ENCODE peak calls at places on chromosomes 13 and 19, in ten cellular contexts. One of them, this sample, is unnamed. For H3K36me3, the result is how much of the 10 kb centered on the place peaks cover.

GRCh38 chr19:54949412-54949811 is 2.1 kb upstream of the NLRP7 start:
- DNase-seq in transverse colon: peak
- DNase-seq in uterus: no peak
- DNase-seq in IMR-90: no peak
- DNase-seq in Peyer's patch: no peak
- DNase-seq in prostate gland: no peak
- DNase-seq in suprapubic skin: no peak
- DNase-seq in stomach: no peak
- DNase-seq in tibial nerve: no peak
- DNase-seq in ovary: no peak
- DNase-seq in this sample: no peak

GRCh38 chr13:89380101-89380500 is 1708.9 kb downstream of the SLITRK5 start:
- DNase-seq in prostate gland: no peak
- DNase-seq in transverse colon: peak
- DNase-seq in uterus: no peak
- DNase-seq in stomach: peak
- DNase-seq in tibial nerve: no peak
- DNase-seq in Peyer's patch: no peak
- DNase-seq in IMR-90: no peak
- DNase-seq in suprapubic skin: no peak
- DNase-seq in ovary: no peak
- DNase-seq in this sample: no peak

GRCh38 chr13:58906329-58907007 is 1257.3 kb downstream of the DIAPH3 start:
- DNase-seq in uterus: no peak
- DNase-seq in Peyer's patch: no peak
- DNase-seq in transverse colon: no peak
- DNase-seq in ovary: no peak
- DNase-seq in stomach: no peak
- DNase-seq in prostate gland: no peak
- DNase-seq in tibial nerve: no peak
- DNase-seq in suprapubic skin: no peak
- DNase-seq in IMR-90: no peak
- DNase-seq in this sample: no peak

GRCh38 chr13:52067237-52067636 is 42.7 kb downstream of the UTP14C start:
- DNase-seq in uterus: no peak
- DNase-seq in IMR-90: no peak
- DNase-seq in transverse colon: no peak
- DNase-seq in tibial nerve: no peak
- DNase-seq in Peyer's patch: no peak
- DNase-seq in suprapubic skin: no peak
- DNase-seq in stomach: no peak
- DNase-seq in prostate gland: no peak
- DNase-seq in ovary: no peak
- DNase-seq in this sample: no peak

GRCh38 chr19:18871543-18871942 is 24.4 kb downstream of the CERS1 start:
- DNase-seq in suprapubic skin: no peak
- DNase-seq in IMR-90: no peak
- DNase-seq in tibial nerve: no peak
- DNase-seq in ovary: no peak
- DNase-seq in Peyer's patch: no peak
- DNase-seq in stomach: no peak
- DNase-seq in uterus: no peak
- DNase-seq in transverse colon: no peak
- DNase-seq in prostate gland: no peak
- DNase-seq in this sample: no peak

GRCh38 chr13:91747164-91747563 is 348.7 kb downstream of the GPC5 start:
- DNase-seq in Peyer's patch: no peak
- DNase-seq in prostate gland: no peak
- DNase-seq in IMR-90: no peak
- DNase-seq in tibial nerve: no peak
- DNase-seq in stomach: no peak
- DNase-seq in uterus: no peak
- DNase-seq in suprapubic skin: no peak
- DNase-seq in ovary: no peak
- DNase-seq in transverse colon: no peak
- DNase-seq in this sample: no peak

GRCh38 chr19:49801966-49802661 is 11.0 kb downstream of the FUZ start:
- DNase-seq in tibial nerve: peak
- DNase-seq in suprapubic skin: peak
- DNase-seq in ovary: peak
- DNase-seq in stomach: peak
- DNase-seq in transverse colon: peak
- DNase-seq in Peyer's patch: peak
- DNase-seq in IMR-90: peak
- DNase-seq in uterus: peak
- DNase-seq in prostate gland: peak
- DNase-seq in this sample: no peak

GRCh38 chr13:51396352-51396751 is 56.5 kb downstream of the INTS6 start:
- DNase-seq in Peyer's patch: no peak
- DNase-seq in ovary: no peak
- DNase-seq in prostate gland: no peak
- DNase-seq in IMR-90: peak
- DNase-seq in transverse colon: no peak
- DNase-seq in tibial nerve: no peak
- DNase-seq in suprapubic skin: no peak
- DNase-seq in stomach: no peak
- DNase-seq in uterus: no peak
- DNase-seq in this sample: no peak

GRCh38 chr13:33931397-33931987 is 113.5 kb downstream of the RFC3 start:
- DNase-seq in stomach: no peak
- DNase-seq in prostate gland: peak
- DNase-seq in uterus: no peak
- DNase-seq in Peyer's patch: no peak
- DNase-seq in IMR-90: peak
- DNase-seq in transverse colon: no peak
- DNase-seq in tibial nerve: no peak
- DNase-seq in suprapubic skin: no peak
- DNase-seq in ovary: no peak
- DNase-seq in this sample: no peak

GRCh38 chr19:7607874-7608560 is 12.4 kb downstream of the CAMSAP3 start:
- DNase-seq in suprapubic skin: no peak
- DNase-seq in stomach: no peak
- DNase-seq in transverse colon: no peak
- DNase-seq in tibial nerve: no peak
- DNase-seq in Peyer's patch: no peak
- DNase-seq in uterus: no peak
- DNase-seq in IMR-90: no peak
- DNase-seq in ovary: no peak
- DNase-seq in prostate gland: no peak
- DNase-seq in this sample: no peak

GRCh38 chr19:14081797-14082674 is 3.5 kb downstream of the C19orf67 start:
- DNase-seq in Peyer's patch: peak
- DNase-seq in stomach: peak
- DNase-seq in transverse colon: peak
- DNase-seq in uterus: peak
- DNase-seq in ovary: no peak
- DNase-seq in suprapubic skin: no peak
- DNase-seq in prostate gland: peak
- DNase-seq in tibial nerve: no peak
- DNase-seq in IMR-90: peak
- DNase-seq in this sample: no peak

GRCh38 chr13:107233541-107233940 is 665.6 kb upstream of the ARGLU1 start:
- DNase-seq in uterus: no peak
- DNase-seq in IMR-90: no peak
- DNase-seq in Peyer's patch: no peak
- DNase-seq in suprapubic skin: no peak
- DNase-seq in tibial nerve: no peak
- DNase-seq in prostate gland: no peak
- DNase-seq in transverse colon: no peak
- DNase-seq in stomach: no peak
- DNase-seq in ovary: no peak
- DNase-seq in this sample: no peak

GRCh38 chr13:112885242-112885781 is 83.7 kb upstream of the MCF2L start:
- DNase-seq in Peyer's patch: no peak
- DNase-seq in IMR-90: no peak
- DNase-seq in prostate gland: no peak
- DNase-seq in ovary: no peak
- DNase-seq in uterus: no peak
- DNase-seq in transverse colon: no peak
- DNase-seq in tibial nerve: no peak
- DNase-seq in stomach: no peak
- DNase-seq in suprapubic skin: no peak
- DNase-seq in this sample: no peak

GRCh38 chr19:56273563-56274117 is 1.1 kb downstream of the EDDM13 start:
- DNase-seq in ovary: no peak
- DNase-seq in stomach: no peak
- DNase-seq in prostate gland: no peak
- DNase-seq in suprapubic skin: no peak
- DNase-seq in Peyer's patch: no peak
- DNase-seq in IMR-90: peak
- DNase-seq in uterus: no peak
- DNase-seq in transverse colon: no peak
- DNase-seq in tibial nerve: no peak
- DNase-seq in this sample: no peak

DNA sequence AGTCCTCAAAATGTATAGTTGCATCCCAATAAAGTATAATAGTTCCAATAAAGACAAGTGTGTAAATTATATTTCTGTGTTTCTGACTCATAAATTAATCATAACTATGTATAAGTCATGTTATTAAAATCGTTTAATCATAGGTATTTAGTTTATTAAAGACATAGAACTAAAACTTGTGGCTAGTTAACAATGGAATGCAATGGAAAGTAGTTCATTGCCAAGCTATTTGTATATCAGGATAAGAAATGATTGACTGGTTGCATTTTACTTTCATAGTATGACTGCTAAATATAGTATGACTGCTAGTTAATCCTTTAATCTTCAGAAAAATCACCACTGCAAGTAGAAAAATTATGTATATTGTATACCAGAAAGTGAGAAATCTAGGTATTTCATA is 16.9 kb downstream of the COG3 start:
- DNase-seq in ovary: no peak
- DNase-seq in IMR-90: no peak
- DNase-seq in uterus: no peak
- DNase-seq in stomach: no peak
- DNase-seq in suprapubic skin: no peak
- DNase-seq in prostate gland: no peak
- DNase-seq in Peyer's patch: no peak
- DNase-seq in transverse colon: no peak
- DNase-seq in tibial nerve: no peak
- DNase-seq in this sample: no peak
- H3K36me3 ChIP-seq in ovary: under half
- H3K36me3 ChIP-seq in IMR-90: under half
- H3K36me3 ChIP-seq in uterus: under half
- H3K36me3 ChIP-seq in stomach: under half
- H3K36me3 ChIP-seq in suprapubic skin: under half
- H3K36me3 ChIP-seq in prostate gland: under half
- H3K36me3 ChIP-seq in Peyer's patch: half or more
- H3K36me3 ChIP-seq in transverse colon: under half
- H3K36me3 ChIP-seq in tibial nerve: under half
- H3K36me3 ChIP-seq in this sample: under half

GRCh38 chr13:99577934-99578917 is 77.0 kb downstream of the TM9SF2 start:
- DNase-seq in transverse colon: no peak
- DNase-seq in uterus: no peak
- DNase-seq in ovary: peak
- DNase-seq in prostate gland: no peak
- DNase-seq in tibial nerve: no peak
- DNase-seq in suprapubic skin: no peak
- DNase-seq in Peyer's patch: no peak
- DNase-seq in IMR-90: no peak
- DNase-seq in stomach: no peak
- DNase-seq in this sample: no peak
- H3K4me3 ChIP-seq in transverse colon: no peak
- H3K4me3 ChIP-seq in uterus: no peak
- H3K4me3 ChIP-seq in ovary: no peak
- H3K4me3 ChIP-seq in prostate gland: no peak
- H3K4me3 ChIP-seq in tibial nerve: no peak
- H3K4me3 ChIP-seq in suprapubic skin: no peak
- H3K4me3 ChIP-seq in Peyer's patch: no peak
- H3K4me3 ChIP-seq in IMR-90: no peak
- H3K4me3 ChIP-seq in stomach: no peak
- H3K4me3 ChIP-seq in this sample: no peak

DNA sequence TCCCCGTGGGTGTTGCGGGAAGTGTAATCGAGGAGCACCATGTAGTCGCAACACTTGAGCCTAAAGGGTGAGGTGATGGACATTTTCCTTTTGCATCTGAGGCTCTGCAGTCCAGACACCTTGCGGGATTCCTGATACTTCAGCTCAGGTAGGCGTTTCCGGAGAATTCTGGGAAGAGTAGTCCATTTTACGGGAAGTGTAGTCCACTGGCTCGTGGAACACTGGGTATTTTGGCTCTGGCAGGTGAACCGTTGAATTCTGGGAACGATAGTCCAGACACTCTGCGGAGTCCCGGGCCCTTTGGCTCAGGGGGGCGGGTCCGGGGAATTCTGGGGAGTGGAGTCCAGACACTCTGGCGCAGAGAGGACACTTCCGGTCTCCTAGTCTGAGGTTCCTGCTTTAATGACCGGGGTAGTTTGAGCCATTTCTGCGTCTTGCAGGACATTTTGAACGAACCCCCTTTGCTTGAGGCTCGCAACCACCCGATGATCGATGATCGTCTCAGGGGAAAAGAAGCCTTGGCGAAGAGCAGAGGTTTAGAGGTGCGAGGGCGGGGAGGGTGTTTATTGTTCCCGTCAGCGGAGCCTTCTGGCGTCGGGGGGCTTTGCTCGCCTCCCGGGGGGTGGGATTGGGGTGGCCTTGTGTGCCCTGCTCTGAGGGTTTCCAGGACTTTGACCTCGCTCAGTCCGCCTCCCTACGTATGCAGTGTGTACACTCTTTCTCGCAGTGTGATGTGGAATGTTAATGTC is at the start of gene ZNF223:
- DNase-seq in suprapubic skin: peak
- DNase-seq in prostate gland: peak
- DNase-seq in ovary: peak
- DNase-seq in IMR-90: peak
- DNase-seq in transverse colon: peak
- DNase-seq in Peyer's patch: peak
- DNase-seq in stomach: peak
- DNase-seq in uterus: peak
- DNase-seq in tibial nerve: peak
- DNase-seq in this sample: peak
- TF ChIP-seq POLR2A in suprapubic skin: no peak
- TF ChIP-seq POLR2A in prostate gland: no peak
- TF ChIP-seq POLR2A in ovary: no peak
- TF ChIP-seq POLR2A in IMR-90: no peak
- TF ChIP-seq POLR2A in transverse colon: no peak
- TF ChIP-seq POLR2A in Peyer's patch: no peak
- TF ChIP-seq POLR2A in stomach: no peak
- TF ChIP-seq POLR2A in uterus: no peak
- TF ChIP-seq POLR2A in tibial nerve: no peak
- TF ChIP-seq POLR2A in this sample: no peak

DNA sequence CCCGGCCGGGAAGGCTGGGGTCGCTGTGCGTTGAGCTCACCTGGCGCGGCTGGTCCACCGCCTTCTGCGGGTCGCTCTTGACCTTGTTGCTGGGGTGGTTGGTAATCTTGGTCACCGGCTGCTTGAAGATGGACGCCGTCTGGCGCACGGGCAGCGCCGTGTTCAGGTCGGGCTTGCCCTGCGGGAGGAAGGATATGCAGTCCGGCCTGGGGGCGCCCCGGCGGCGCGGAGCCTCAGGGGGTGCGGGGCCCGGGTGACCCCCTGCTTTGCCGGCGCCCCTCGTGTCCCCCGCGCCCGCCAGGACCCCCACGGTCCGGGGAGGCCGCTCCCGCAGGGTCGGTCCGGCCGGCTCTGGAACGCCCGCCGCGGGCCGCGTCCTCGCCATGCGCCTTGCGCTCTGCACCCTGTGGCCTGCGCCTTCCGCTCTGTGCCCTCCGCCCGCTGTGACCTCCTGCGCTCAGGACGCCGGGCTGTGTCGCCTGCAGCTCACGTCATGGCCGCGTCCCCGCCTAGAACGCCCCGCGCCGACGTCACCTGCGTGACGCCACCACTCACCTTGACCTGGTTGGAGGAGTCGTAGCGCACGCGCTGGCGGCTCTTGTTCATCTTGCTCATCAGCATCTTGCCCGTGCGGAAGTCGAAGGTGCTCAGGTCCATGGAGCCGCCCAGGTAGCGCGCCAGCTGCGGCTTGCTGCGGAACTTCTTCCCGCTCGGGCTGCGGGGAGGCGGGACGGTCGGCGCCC is 8.0 kb downstream of the MBD3 start:
- DNase-seq in IMR-90: no peak
- DNase-seq in transverse colon: no peak
- DNase-seq in tibial nerve: no peak
- DNase-seq in Peyer's patch: no peak
- DNase-seq in suprapubic skin: no peak
- DNase-seq in prostate gland: no peak
- DNase-seq in ovary: no peak
- DNase-seq in stomach: no peak
- DNase-seq in uterus: no peak
- DNase-seq in this sample: no peak
- H3K36me3 ChIP-seq in IMR-90: under half
- H3K36me3 ChIP-seq in transverse colon: under half
- H3K36me3 ChIP-seq in tibial nerve: under half
- H3K36me3 ChIP-seq in Peyer's patch: under half
- H3K36me3 ChIP-seq in suprapubic skin: half or more
- H3K36me3 ChIP-seq in prostate gland: under half
- H3K36me3 ChIP-seq in ovary: under half
- H3K36me3 ChIP-seq in stomach: under half
- H3K36me3 ChIP-seq in uterus: under half
- H3K36me3 ChIP-seq in this sample: under half

This sample was measured in esophagus squamous epithelium.